ENCODE peak calls at places on chromosome 15, in four cellular contexts. K, L, J and A are unnamed samples. For H3K27me3 and H3K36me3, the result is how much of the 10 kb centered on the place peaks cover.

GRCh38 chr15:37121492-37121891 is 21.1 kb upstream of the MEIS2 start:
- DNase-seq in L (no peak), K (no peak), J (no peak), A (no peak)

GRCh38 chr15:32029862-32030781 is at the start of gene CHRNA7:
- DNase-seq in K (no peak), L (no peak), J (peak), A (no peak)

GRCh38 chr15:33132722-33133345 is 61.7 kb downstream of the FMN1 start:
- DNase-seq in K (no peak), J (peak), L (no peak), A (no peak)

GRCh38 chr15:57334257-57334656 is 42.0 kb upstream of the CGNL1 start:
- DNase-seq in J (peak), K (no peak), L (no peak), A (no peak)

GRCh38 chr15:27254016-27254415 is 283.0 kb downstream of the GABRG3 start:
- DNase-seq in L (no peak), K (no peak), J (no peak), A (no peak)

GRCh38 chr15:57485869-57486268 is 105.8 kb upstream of the MYZAP start:
- DNase-seq in L (no peak), K (peak), J (peak), A (no peak)

GRCh38 chr15:48823237-48823636 is 12.4 kb upstream of the CEP152 start:
- DNase-seq in K (no peak), L (no peak), J (no peak), A (no peak)

GRCh38 chr15:64695571-64695992 is 79.8 kb downstream of the RBPMS2 start:
- DNase-seq in K (no peak), L (no peak), J (no peak), A (no peak)

GRCh38 chr15:62618432-62618831 is 424.1 kb upstream of the TPM1 start:
- DNase-seq in K (no peak), J (peak), L (no peak), A (no peak)

GRCh38 chr15:59373215-59373614 is 544 bp upstream of the MYO1E start:
- DNase-seq in K (no peak), L (no peak), J (no peak), A (no peak)

GRCh38 chr15:31208804-31209203 is 107.3 kb upstream of the TRPM1 start:
- DNase-seq in J (no peak), K (no peak), L (no peak), A (no peak)

GRCh38 chr15:22844421-22845288 is 6.2 kb downstream of the NIPA2 start:
- DNase-seq in L (no peak), J (no peak), K (no peak), A (no peak)

GRCh38 chr15:64773606-64774555 is 1.5 kb downstream of the RBPMS2 start:
- DNase-seq in L (no peak), J (no peak), K (no peak), A (no peak)

GRCh38 chr15:68210409-68210756 is 5.3 kb upstream of the CALML4 start:
- DNase-seq in J (no peak), K (no peak), L (peak), A (no peak)

GRCh38 chr15:78673476-78673875 is 32.5 kb upstream of the CHRNB4 start:
- DNase-seq in K (no peak), L (no peak), J (no peak), A (no peak)

GRCh38 chr15:82959423-82959822 is 6.9 kb upstream of the HOMER2 start:
- DNase-seq in J (no peak), L (no peak), K (no peak), A (no peak)

GRCh38 chr15:40454904-40455391 is 14.2 kb downstream of the BAHD1 start:
- DNase-seq in L (no peak), K (no peak), J (peak), A (no peak)

GRCh38 chr15:90885432-90886290 is 1.4 kb downstream of the FES start:
- DNase-seq in K (no peak), J (peak), L (peak), A (no peak)
- H3K27me3 ChIP-seq in K (under half), J (under half), L (under half), A (under half)

DNA sequence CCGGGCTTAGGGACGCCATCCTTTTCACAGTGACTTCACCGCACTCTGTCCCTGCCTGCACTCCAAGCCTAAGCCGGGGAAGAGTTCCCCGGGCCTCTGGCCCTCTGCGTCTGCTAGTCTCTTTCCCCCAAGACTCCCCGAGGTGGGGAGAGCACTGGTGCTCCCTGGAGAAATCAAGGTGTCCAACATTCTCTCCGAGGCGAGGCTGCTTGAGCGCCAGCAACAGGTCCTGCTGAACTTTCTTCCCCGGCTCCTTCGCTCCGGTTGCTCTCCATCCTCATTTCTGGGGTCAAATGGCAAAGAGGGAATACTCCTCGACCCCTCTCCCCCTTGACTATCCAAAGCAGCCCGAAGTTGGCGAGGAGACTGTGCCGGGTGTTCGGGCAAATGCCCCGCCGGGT is 28.9 kb downstream of the NR2F2 start:
- DNase-seq in K (no peak), L (no peak), J (no peak), A (no peak)
- H3K4me3 ChIP-seq in K (peak), L (no peak), J (no peak), A (peak)

GRCh38 chr15:92989469-92989868 is 89.3 kb downstream of the CHD2 start:
- DNase-seq in J (no peak), L (no peak), K (no peak), A (no peak)
- H3K36me3 ChIP-seq in J (under half), L (under half), K (half or more), A (under half)

GRCh38 chr15:84910928-84911623 is 26.6 kb downstream of the SLC28A1 start:
- DNase-seq in J (no peak), L (peak), K (no peak), A (no peak)
- H3K27me3 ChIP-seq in J (under half), L (under half), K (under half), A (under half)

GRCh38 chr15:74060251-74060650 is 22.1 kb downstream of the GOLGA6A start:
- DNase-seq in K (no peak), J (no peak), L (no peak), A (no peak)

GRCh38 chr15:74050835-74051234 is 31.5 kb downstream of the GOLGA6A start:
- DNase-seq in L (no peak), J (no peak), K (no peak), A (no peak)

GRCh38 chr15:74053941-74054529 is 28.3 kb downstream of the GOLGA6A start:
- DNase-seq in K (no peak), J (peak), L (peak), A (no peak)

GRCh38 chr15:74053497-74053896 is 28.9 kb downstream of the GOLGA6A start:
- DNase-seq in J (no peak), K (no peak), L (no peak), A (no peak)

GRCh38 chr15:74055804-74056203 is 26.5 kb downstream of the GOLGA6A start:
- DNase-seq in J (no peak), K (no peak), L (no peak), A (no peak)
- H3K4me3 ChIP-seq in J (no peak), K (no peak), L (no peak), A (no peak)

GRCh38 chr15:70092462-70092850 is 5.3 kb downstream of the TLE3 start:
- DNase-seq in L (no peak), K (no peak), J (peak), A (no peak)

GRCh38 chr15:70093070-70093469 is 4.6 kb downstream of the TLE3 start:
- DNase-seq in J (peak), L (no peak), K (no peak), A (no peak)

GRCh38 chr15:70094690-70095311 is 2.9 kb downstream of the TLE3 start:
- DNase-seq in K (no peak), L (no peak), J (peak), A (no peak)

GRCh38 chr15:70091649-70092461 is 5.9 kb downstream of the TLE3 start:
- DNase-seq in K (no peak), J (peak), L (no peak), A (no peak)

GRCh38 chr15:70093481-70094309 is 4.0 kb downstream of the TLE3 start:
- DNase-seq in K (no peak), J (peak), L (peak), A (no peak)
- H3K36me3 ChIP-seq in K (under half), J (under half), L (under half), A (under half)

GRCh38 chr15:73540161-73540560 is 93.0 kb downstream of the NPTN start:
- DNase-seq in K (no peak), J (peak), L (no peak), A (no peak)
- H3K27me3 ChIP-seq in K (under half), J (under half), L (under half), A (under half)

GRCh38 chr15:34217587-34218225 is 7.1 kb upstream of the EMC4 start:
- DNase-seq in L (no peak), K (no peak), J (no peak), A (no peak)
- H3K4me3 ChIP-seq in L (no peak), K (no peak), J (no peak), A (no peak)